ENCODE peak calls at places on chromosomes 16 and 17, in six cellular contexts. F is trophoblast cell, S is mesendoderm, I is H1, G is mesenchymal stem cell, R is IMR-90. D is an unnamed sample.
A peak's percentile ranks its signal among the peaks of the same experiment; 100 is the strongest.

GRCh38 chr16:52958951-52959350 is 93.7 kb downstream of the CHD9NB start:
- DNase-seq in F (no peak), I (no peak), S (no peak), G (no peak), R (no peak), D (no peak)

GRCh38 chr16:51766739-51767138 is 615.7 kb upstream of the SALL1 start:
- DNase-seq in I (no peak), S (peak; percentile 22), F (no peak), G (peak; percentile 18), R (peak; percentile 13), D (no peak)

GRCh38 chr17:57420674-57421392 is 164.5 kb downstream of the MSI2 start:
- DNase-seq in R (no peak), G (no peak), S (no peak), I (no peak), F (no peak), D (no peak)

GRCh38 chr17:39605492-39606433 is 2.0 kb downstream of the NEUROD2 start:
- DNase-seq in G (peak; percentile 35), R (no peak), F (no peak), I (no peak), S (no peak), D (no peak)

GRCh38 chr16:89324056-89325010 is 106.8 kb downstream of the ZNF778 start:
- DNase-seq in G (peak; percentile 66), F (no peak), S (no peak), I (no peak), R (peak; percentile 92), D (no peak)

GRCh38 chr17:2405247-2405926 is 4.5 kb upstream of the MNT start:
- DNase-seq in S (no peak), R (peak; percentile 94), G (peak; percentile 95), F (peak; percentile 92), I (no peak), D (no peak)

GRCh38 chr17:36195474-36196098 is 972 bp downstream of the CCL3L1 start:
- DNase-seq in F (no peak), R (no peak), S (peak; percentile 77), I (no peak), G (no peak), D (no peak)

GRCh38 chr16:14309906-14310305 is 238.8 kb downstream of the MRTFB start:
- DNase-seq in F (peak; percentile 94), S (peak; percentile 71), G (peak; percentile 75), R (peak; percentile 79), I (no peak), D (no peak)

GRCh38 chr16:49000594-49000993 is 281.0 kb downstream of the CBLN1 start:
- DNase-seq in G (no peak), F (peak; percentile 23), S (peak; percentile 32), I (peak; percentile 10), R (no peak), D (no peak)

GRCh38 chr16:82629441-82630027 is 2.8 kb downstream of the CDH13 start:
- DNase-seq in G (peak; percentile 85), S (peak; percentile 93), I (no peak), F (peak; percentile 16), R (peak; percentile 34), D (no peak)

GRCh38 chr17:62913971-62914370 is 52.1 kb upstream of the TANC2 start:
- DNase-seq in S (no peak), I (no peak), G (no peak), R (no peak), F (no peak), D (no peak)

GRCh38 chr17:62907961-62908360 is 58.1 kb upstream of the TANC2 start:
- DNase-seq in I (no peak), F (no peak), G (no peak), S (no peak), R (no peak), D (no peak)

GRCh38 chr17:62912363-62912762 is 53.7 kb upstream of the TANC2 start:
- DNase-seq in I (no peak), R (no peak), S (no peak), F (no peak), G (no peak), D (no peak)

GRCh38 chr17:62910277-62910676 is 55.8 kb upstream of the TANC2 start:
- DNase-seq in G (no peak), F (no peak), R (no peak), I (no peak), S (no peak), D (peak; percentile 14)

GRCh38 chr17:62911106-62911505 is 54.9 kb upstream of the TANC2 start:
- DNase-seq in G (no peak), I (no peak), R (no peak), F (no peak), S (no peak), D (no peak)
- H2BK5ac ChIP-seq in G (no peak overlapping the region), I (no peak overlapping the region), R (no peak overlapping the region), F (no peak overlapping the region), S (no peak overlapping the region), D (no peak overlapping the region)

GRCh38 chr16:16197331-16197730 is 26.0 kb downstream of the ABCC6 start:
- DNase-seq in F (no peak), G (no peak), I (no peak), R (no peak), S (no peak), D (no peak)
- H4K8ac ChIP-seq in F (no peak overlapping the region), G (no peak overlapping the region), I (no peak overlapping the region), R (no peak overlapping the region), S (no peak overlapping the region), D (no peak overlapping the region)

DNA sequence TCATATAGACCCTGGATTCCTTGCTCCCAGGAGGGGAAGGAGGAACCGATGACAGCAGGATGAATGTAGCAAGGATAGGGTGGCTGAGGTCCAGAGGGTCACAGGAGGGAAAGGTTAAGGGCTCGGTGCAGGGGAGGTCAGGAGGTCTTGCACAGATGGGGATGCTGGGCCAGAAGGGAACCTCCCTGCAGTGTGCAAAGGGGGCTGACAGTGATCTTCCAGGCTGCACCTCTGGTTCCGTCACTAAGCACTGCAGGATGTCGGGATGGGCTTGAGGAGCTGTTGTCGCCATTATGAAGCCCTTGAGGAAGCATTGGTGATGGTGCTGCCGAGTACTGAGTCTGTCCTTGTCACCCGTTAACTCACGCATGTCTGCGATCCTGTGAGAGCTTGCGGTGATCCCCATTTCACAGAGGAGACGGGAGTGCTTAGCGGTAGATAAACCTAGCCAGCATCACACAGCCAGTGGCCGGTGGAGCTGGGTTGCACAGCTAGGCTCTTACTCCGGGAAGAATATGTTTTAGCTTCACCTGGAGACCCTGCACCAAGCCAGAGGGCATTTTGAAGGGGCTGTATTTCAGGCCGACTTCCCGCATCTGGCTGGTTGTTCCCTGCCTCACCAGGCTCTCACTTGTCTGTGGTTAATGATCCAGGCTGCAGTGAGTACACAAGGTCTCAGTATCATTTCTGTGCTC is 120.4 kb downstream of the SNX29 start:
- DNase-seq in G (no peak), S (no peak), I (no peak), F (no peak), R (no peak), D (no peak)
- H3K9ac ChIP-seq in G (peak overlapping the region; percentile 84), S (no peak overlapping the region), I (no peak overlapping the region), F (no peak overlapping the region), R (no peak overlapping the region), D (no peak overlapping the region)

GRCh38 chr16:84732674-84733352 is 33.0 kb downstream of the USP10 start:
- DNase-seq in G (no peak), R (no peak), F (peak; percentile 30), S (no peak), I (no peak), D (no peak)
- H2BK5ac ChIP-seq in G (no peak overlapping the region), R (peak overlapping the region; percentile 65), F (peak overlapping the region; percentile 89), S (no peak overlapping the region), I (peak overlapping the region; percentile 1), D (no peak overlapping the region)

DNA sequence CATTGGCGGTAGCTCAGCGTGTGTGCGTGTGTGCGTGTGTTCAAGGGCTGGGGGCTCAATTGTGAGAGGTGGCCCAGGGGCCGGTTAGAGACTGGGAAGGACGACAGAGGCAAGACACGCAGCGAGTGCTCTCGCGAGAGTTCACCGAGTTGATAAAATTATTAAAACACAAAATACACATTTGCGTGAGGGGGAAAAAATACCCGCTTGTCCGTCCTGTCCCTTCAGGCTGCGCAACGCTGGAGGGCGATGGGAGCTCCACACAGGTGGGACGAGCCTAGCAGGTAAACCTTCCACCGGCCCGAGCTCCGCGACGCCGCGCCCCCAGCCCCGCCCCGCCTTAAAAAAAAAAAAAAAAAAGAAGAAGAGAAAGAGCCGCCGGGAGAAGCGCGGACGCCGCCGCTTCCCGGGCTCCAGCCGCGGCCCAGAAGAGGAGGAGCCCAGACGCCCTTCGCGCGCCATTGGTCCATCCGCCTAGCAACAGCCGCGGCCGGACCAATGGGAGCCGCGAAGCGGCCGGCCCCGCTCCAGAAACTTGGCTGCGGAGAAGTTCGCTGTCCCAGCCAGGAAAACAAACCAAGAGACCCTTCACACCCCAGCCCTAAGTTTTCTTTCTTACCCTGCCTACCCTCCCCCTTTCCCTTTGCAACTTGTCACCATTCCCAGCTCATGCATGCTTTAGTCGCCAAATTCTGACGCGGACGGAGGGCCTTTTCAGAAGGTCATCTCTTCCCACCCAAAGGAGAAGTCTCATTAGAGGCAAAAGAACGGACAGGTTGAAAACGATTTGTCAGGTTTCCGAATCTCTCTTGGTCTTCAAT is 169.9 kb upstream of the MAF start:
- DNase-seq in F (peak; percentile 89), S (peak; percentile 96), I (peak; percentile 67), R (peak; percentile 40), G (peak; percentile 91), D (peak; percentile 84)
- H4K8ac ChIP-seq in F (peak overlapping the region; percentile 91), S (peak overlapping the region; percentile 30), I (peak overlapping the region; percentile 90), R (peak overlapping the region; percentile 68), G (peak overlapping the region; percentile 100), D (peak overlapping the region; percentile 83)

DNA sequence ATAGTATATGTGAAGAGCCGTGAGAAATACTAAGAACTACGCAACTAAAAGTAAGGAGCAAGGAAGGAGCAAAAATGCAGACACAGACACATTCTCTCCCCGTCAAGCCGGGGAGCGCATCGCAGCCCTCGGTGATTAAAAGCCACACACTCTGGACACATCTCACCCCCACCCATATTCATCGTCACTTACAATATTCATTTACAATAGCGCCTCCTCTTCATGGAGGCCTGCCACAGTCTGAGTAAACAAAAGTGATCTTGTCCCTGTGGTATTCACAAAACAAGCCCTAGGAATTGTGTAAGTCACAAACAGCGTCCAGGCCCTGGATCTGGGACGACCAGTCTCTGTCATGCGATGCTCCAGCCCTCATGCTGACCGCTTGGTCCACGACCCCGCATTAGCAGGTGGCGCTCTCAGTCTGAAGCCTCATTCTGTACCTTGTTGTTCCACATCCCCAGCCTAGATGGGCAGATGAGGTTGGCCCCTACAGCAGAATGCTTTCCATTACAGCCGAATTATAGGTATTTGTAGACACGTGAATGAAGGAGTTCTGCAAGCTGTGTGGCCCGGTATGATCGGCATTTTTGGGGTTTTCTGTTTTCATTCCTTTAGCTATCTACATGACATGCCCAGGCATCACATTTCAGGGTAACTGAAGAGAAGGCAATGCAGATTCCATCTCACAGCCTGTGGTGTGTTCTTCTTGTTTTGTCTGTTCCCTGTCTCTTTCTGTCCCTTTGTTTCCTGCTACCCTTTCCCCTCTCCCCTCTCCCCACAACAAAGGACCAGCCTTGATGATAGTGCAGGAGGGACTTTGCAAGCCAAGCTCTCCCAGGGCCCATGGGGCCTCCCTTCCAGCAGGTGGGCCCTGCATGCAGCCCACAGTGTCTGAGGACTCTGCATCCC is 207.1 kb downstream of the RPTOR start:
- DNase-seq in I (no peak), F (peak; percentile 15), R (peak; percentile 58), G (peak; percentile 89), S (peak; percentile 21), D (peak; percentile 30)
- H3K9ac ChIP-seq in I (no peak overlapping the region), F (no peak overlapping the region), R (peak overlapping the region; percentile 45), G (peak overlapping the region; percentile 89), S (no peak overlapping the region), D (no peak overlapping the region)

DNA sequence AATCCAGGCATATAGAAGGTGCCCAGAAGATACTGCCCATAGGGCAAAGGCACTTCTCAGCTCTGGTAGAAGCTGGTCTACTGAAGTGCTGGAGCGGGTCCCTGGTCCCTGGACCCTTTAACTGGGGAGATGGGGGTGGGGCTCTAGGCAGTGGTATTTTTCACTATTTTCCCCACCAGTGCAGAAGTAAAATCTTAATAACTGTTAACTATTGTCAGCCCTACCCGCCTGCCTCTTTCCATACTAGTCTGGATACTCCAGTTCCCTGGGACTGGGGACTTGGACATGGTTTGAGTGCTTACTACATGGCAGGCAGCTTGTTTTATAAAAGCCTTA is 24.6 kb downstream of the IGF2BP1 start:
- DNase-seq in S (no peak), I (no peak), R (no peak), F (no peak), G (no peak), D (no peak)
- H2BK5ac ChIP-seq in S (peak overlapping the region; percentile 68), I (peak overlapping the region; percentile 97), R (peak overlapping the region; percentile 88), F (peak overlapping the region; percentile 87), G (peak overlapping the region; percentile 94), D (no peak overlapping the region)

D was measured in neuronal stem cell.